ENCODE peak calls at places on chromosomes 11 and 22, in ten cellular contexts. D is thoracic aorta; J is CD4-positive, alpha-beta T cell; L is kidney; A is cardiac muscle cell; X is heart left ventricle; Z is HFFc6; C is mesothelial cell of epicardium; T is upper lobe of right lung; R is GM12865. Y is an unnamed sample.

GRCh38 chr22:27299181-27300085 is 502.1 kb downstream of the MN1 start:
- DNase-seq in D (no peak), T (no peak), C (peak; percentile 43), J (no peak), R (no peak), Z (no peak), X (no peak), A (no peak), L (no peak), Y (no peak)

GRCh38 chr11:68313574-68314202 is 1.3 kb downstream of the LRP5 start:
- DNase-seq in A (peak; percentile 49), X (no peak), C (peak; percentile 52), D (no peak), J (no peak), R (no peak), T (peak; percentile 66), L (no peak), Z (no peak), Y (peak; percentile 31)

GRCh38 chr22:36417281-36417686 is 29.5 kb upstream of the MYH9 start:
- DNase-seq in C (no peak), A (no peak), D (no peak), J (no peak), L (no peak), Z (peak; percentile 65), X (no peak), R (peak; percentile 68), T (peak; percentile 76), Y (peak; percentile 44)

GRCh38 chr11:61718613-61719302 is 33.7 kb upstream of the MYRF start:
- DNase-seq in J (no peak), A (peak; percentile 83), R (no peak), T (no peak), C (peak; percentile 70), Z (peak; percentile 42), L (no peak), X (no peak), D (no peak), Y (no peak)

GRCh38 chr11:1564535-1565172 is 7.4 kb downstream of the DUSP8 start:
- DNase-seq in L (peak; percentile 81), R (no peak), T (peak; percentile 72), J (no peak), X (peak; percentile 82), A (peak; percentile 50), C (peak; percentile 77), D (peak; percentile 67), Z (peak; percentile 17), Y (peak; percentile 64)

GRCh38 chr11:85118151-85118550 is 509.0 kb downstream of the DLG2 start:
- DNase-seq in R (no peak), L (no peak), J (no peak), A (no peak), T (no peak), Z (no peak), C (no peak), D (no peak), X (no peak), Y (no peak)

GRCh38 chr22:42613869-42614268 is 814 bp downstream of the POLDIP3 start:
- DNase-seq in Z (no peak), T (no peak), X (no peak), L (peak; percentile 72), R (peak; percentile 63), A (no peak), D (no peak), C (peak; percentile 56), J (no peak), Y (no peak)

GRCh38 chr11:35786918-35787557 is 124.5 kb downstream of the TRIM44 start:
- DNase-seq in R (no peak), A (peak; percentile 64), X (peak; percentile 62), D (no peak), L (no peak), J (no peak), Z (peak; percentile 59), C (no peak), T (no peak), Y (no peak)

GRCh38 chr22:33465554-33465953 is 407.4 kb upstream of the SYN3 start:
- DNase-seq in D (no peak), L (no peak), R (no peak), T (no peak), A (no peak), J (no peak), X (no peak), C (no peak), Z (no peak), Y (no peak)

GRCh38 chr22:33470456-33470855 is 412.3 kb upstream of the SYN3 start:
- DNase-seq in Z (no peak), D (no peak), T (no peak), C (no peak), A (no peak), X (no peak), R (peak; percentile 81), J (no peak), L (no peak), Y (no peak)

GRCh38 chr22:33467067-33467466 is 408.9 kb upstream of the SYN3 start:
- DNase-seq in R (no peak), J (no peak), D (no peak), A (no peak), T (no peak), Z (no peak), C (no peak), X (no peak), L (no peak), Y (no peak)

GRCh38 chr22:33464698-33465097 is 406.5 kb upstream of the SYN3 start:
- DNase-seq in J (no peak), C (no peak), X (no peak), Z (no peak), D (no peak), T (no peak), A (no peak), L (no peak), R (no peak), Y (no peak)

GRCh38 chr22:33467718-33468117 is 409.5 kb upstream of the SYN3 start:
- DNase-seq in Z (no peak), D (no peak), L (no peak), J (no peak), R (no peak), T (no peak), X (no peak), A (no peak), C (no peak), Y (no peak)
- TF ChIP-seq CTCF in Z (no peak), D (no peak), L (no peak), J (no peak), R (no peak), T (no peak), X (peak; percentile 16), A (peak; percentile 7), C (no peak), Y (no peak)

GRCh38 chr11:116188350-116188749 is 584.4 kb downstream of the BUD13 start:
- DNase-seq in Z (no peak), A (no peak), X (no peak), D (no peak), L (no peak), R (no peak), T (no peak), C (no peak), J (no peak), Y (no peak)

GRCh38 chr11:116190206-116190605 is 582.6 kb downstream of the BUD13 start:
- DNase-seq in Z (no peak), J (no peak), T (no peak), X (no peak), L (no peak), A (no peak), R (no peak), C (no peak), D (no peak), Y (no peak)

GRCh38 chr11:116192509-116193206 is 580.1 kb downstream of the BUD13 start:
- DNase-seq in R (no peak), L (no peak), T (no peak), J (no peak), X (no peak), D (no peak), C (peak; percentile 45), Z (no peak), A (peak; percentile 10), Y (no peak)

GRCh38 chr11:116189378-116190170 is 583.2 kb downstream of the BUD13 start:
- DNase-seq in Z (no peak), T (no peak), C (no peak), A (peak; percentile 17), J (no peak), D (no peak), L (no peak), X (no peak), R (no peak), Y (no peak)

GRCh38 chr11:116190861-116191260 is 581.9 kb downstream of the BUD13 start:
- DNase-seq in L (no peak), J (no peak), Z (no peak), C (no peak), R (no peak), T (no peak), X (no peak), A (no peak), D (no peak), Y (no peak)
- TF ChIP-seq CTCF in L (no peak), J (no peak), Z (no peak), C (no peak), R (no peak), T (no peak), X (no peak), A (no peak), D (no peak), Y (no peak)

GRCh38 chr22:20244250-20244648 is 23.9 kb downstream of the RTN4R start:
- DNase-seq in J (no peak), D (no peak), R (no peak), T (no peak), L (no peak), C (no peak), Z (no peak), A (no peak), X (no peak), Y (no peak)

GRCh38 chr22:20243545-20244249 is 24.4 kb downstream of the RTN4R start:
- DNase-seq in A (peak; percentile 92), D (no peak), T (peak; percentile 89), Z (peak; percentile 57), L (peak; percentile 90), R (peak; percentile 61), J (peak; percentile 57), C (peak; percentile 63), X (peak; percentile 84), Y (peak; percentile 53)

GRCh38 chr22:20241579-20242392 is 26.3 kb downstream of the RTN4R start:
- DNase-seq in D (no peak), J (no peak), R (no peak), T (no peak), A (no peak), C (no peak), L (no peak), Z (no peak), X (no peak), Y (peak; percentile 12)

GRCh38 chr22:20243176-20243544 is 25.0 kb downstream of the RTN4R start:
- DNase-seq in C (no peak), J (no peak), X (no peak), D (no peak), A (no peak), T (no peak), L (no peak), R (no peak), Z (no peak), Y (no peak)

DNA sequence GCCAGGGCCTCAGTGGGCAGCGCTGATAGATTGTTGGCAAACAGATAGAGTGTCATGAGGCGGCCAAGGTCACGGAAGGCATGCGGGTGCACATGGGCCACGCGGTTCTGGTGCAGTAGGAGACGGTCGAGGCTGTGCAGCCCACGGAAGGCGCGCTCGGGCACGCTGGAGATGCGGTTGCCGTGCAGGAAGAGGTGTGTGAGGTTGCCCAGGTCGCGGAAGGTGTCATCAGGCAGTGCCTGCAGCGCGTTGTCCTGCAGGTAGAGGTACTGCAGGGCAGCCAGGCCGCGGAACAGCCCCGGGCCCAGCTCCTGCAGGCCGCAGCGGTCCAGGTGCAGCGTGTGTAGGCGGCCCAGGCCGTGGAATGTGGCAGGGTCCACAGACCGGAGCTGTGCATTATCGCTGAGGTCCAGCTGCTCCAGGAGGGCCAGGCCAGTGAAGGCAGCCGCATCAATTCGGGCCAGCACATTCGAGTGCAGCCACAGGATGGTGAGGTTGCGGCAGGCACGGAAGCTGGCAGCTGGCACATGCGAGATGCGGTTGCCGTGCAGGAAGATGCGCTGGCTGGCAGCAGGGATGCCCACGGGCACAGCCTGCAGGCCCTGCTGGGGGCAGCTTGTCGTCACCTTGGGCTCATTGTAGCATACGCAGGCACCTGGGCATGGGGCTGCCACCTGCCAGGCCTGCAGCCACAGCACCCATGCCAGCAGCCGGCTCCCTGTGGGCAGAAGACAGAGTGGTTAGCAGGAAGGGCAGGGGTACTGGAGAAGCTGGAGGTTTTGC is 25.5 kb downstream of the RTN4R start:
- DNase-seq in D (no peak), C (no peak), Z (no peak), R (no peak), A (no peak), J (peak; percentile 31), L (no peak), T (no peak), X (no peak), Y (no peak)
- TF ChIP-seq CTCF in D (no peak), C (no peak), Z (no peak), R (no peak), A (no peak), J (no peak), L (no peak), T (no peak), X (no peak), Y (no peak)

DNA sequence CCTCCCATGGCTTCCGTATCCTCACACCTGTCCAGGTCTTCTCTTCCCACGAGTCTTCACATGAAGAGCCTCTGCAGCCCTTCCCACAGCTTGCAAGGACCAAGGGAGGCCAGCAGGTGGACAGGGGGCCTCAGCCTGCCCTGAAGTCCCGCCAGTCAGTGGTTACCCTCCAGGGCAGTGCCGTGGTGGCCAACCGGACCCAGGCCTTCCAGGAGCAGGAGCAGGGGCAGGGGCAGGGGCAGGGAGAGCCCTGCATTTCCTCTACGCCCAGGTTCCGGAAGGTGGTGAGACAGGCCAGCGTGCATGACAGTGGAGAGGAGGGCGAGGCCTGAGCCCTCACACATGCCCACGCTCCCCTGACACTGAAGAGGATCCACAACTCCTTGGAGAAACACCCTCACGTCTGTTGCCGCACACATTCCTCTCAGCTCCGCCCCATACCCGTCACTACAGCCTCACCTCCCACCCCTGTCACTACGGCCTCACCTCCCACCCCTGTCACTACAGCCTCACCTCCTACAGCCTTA is 8.3 kb downstream of the SSH3 start:
- DNase-seq in T (peak; percentile 61), X (no peak), A (no peak), Z (no peak), R (no peak), D (no peak), C (no peak), J (no peak), L (no peak), Y (no peak)
- TF ChIP-seq CTCF in T (no peak), X (no peak), A (no peak), Z (no peak), R (no peak), D (no peak), C (no peak), J (no peak), L (no peak), Y (no peak)

Y was measured in RWPE1.